ENCODE peak calls at places on chromosome 14, in four cellular contexts. H is epithelial cell of esophagus; X is CD8-positive, alpha-beta T cell; P is GM13976. F is an unnamed sample.

GRCh38 chr14:72608391-72609204 is 285.3 kb downstream of the DPF3 start:
- DNase-seq in P (no peak), H (peak), X (no peak), F (no peak)

GRCh38 chr14:23043749-23044148 is 1.7 kb downstream of the PSMB11 start:
- DNase-seq in X (no peak), P (no peak), H (no peak), F (no peak)

GRCh38 chr14:72617391-72618011 is 276.4 kb downstream of the DPF3 start:
- DNase-seq in P (no peak), H (no peak), X (no peak), F (no peak)

GRCh38 chr14:62921466-62921865 is 123.8 kb downstream of the KCNH5 start:
- DNase-seq in P (no peak), H (no peak), X (no peak), F (no peak)

GRCh38 chr14:31716208-31716607 is 155.0 kb downstream of the NUBPL start:
- DNase-seq in X (no peak), H (peak), P (no peak), F (no peak)

GRCh38 chr14:36055681-36056225 is 120.8 kb downstream of the PTCSC3 start:
- DNase-seq in P (no peak), X (no peak), H (peak), F (no peak)

GRCh38 chr14:50772361-50772760 is 58.6 kb downstream of the NIN start:
- DNase-seq in X (no peak), P (no peak), H (no peak), F (no peak)

GRCh38 chr14:96097752-96098151 is 58.6 kb downstream of the C14orf132 start:
- DNase-seq in P (peak), X (no peak), H (no peak), F (no peak)

GRCh38 chr14:85538636-85539035 is 8.7 kb downstream of the FLRT2 start:
- DNase-seq in X (no peak), P (no peak), H (no peak), F (no peak)

GRCh38 chr14:58533417-58533816 is 104.3 kb upstream of the DACT1 start:
- DNase-seq in X (no peak), H (no peak), P (no peak), F (no peak)

GRCh38 chr14:30957813-30958370 is 67.6 kb upstream of the AP4S1 start:
- DNase-seq in P (no peak), X (no peak), H (no peak), F (no peak)

GRCh38 chr14:71651228-71651627 is 281.0 kb upstream of the RGS6 start:
- DNase-seq in H (peak), X (no peak), P (no peak), F (no peak)

GRCh38 chr14:90510208-90510607 is 113.4 kb downstream of the CALM1 start:
- DNase-seq in P (no peak), X (no peak), H (peak), F (no peak)

GRCh38 chr14:101358320-101358569 is 203.1 kb upstream of the DIO3 start:
- DNase-seq in H (no peak), P (no peak), X (no peak), F (no peak)

GRCh38 chr14:51782412-51782811 is 78.0 kb upstream of the GNG2 start:
- DNase-seq in X (no peak), H (no peak), P (no peak), F (no peak)

GRCh38 chr14:23300687-23301223 is 1.9 kb downstream of the PPP1R3E start:
- DNase-seq in H (peak), P (no peak), X (no peak), F (no peak)

GRCh38 chr14:72558721-72559120 is 335.2 kb downstream of the DPF3 start:
- DNase-seq in P (no peak), H (peak), X (no peak), F (no peak)

GRCh38 chr14:101075025-101075800 is 171.7 kb upstream of the RTL1 start:
- DNase-seq in X (no peak), H (no peak), P (no peak), F (no peak)

GRCh38 chr14:63492391-63492790 is 50.8 kb downstream of the PPP2R5E start:
- DNase-seq in X (no peak), P (no peak), H (peak), F (no peak)

GRCh38 chr14:80906946-80907345 is 34.6 kb downstream of the CEP128 start:
- DNase-seq in P (no peak), X (no peak), H (no peak), F (no peak)

GRCh38 chr14:99191663-99192621 is 80.1 kb downstream of the BCL11B start:
- DNase-seq in H (peak), P (no peak), X (peak), F (no peak)

GRCh38 chr14:92207012-92207927 is 85.5 kb downstream of the CPSF2 start:
- DNase-seq in P (no peak), X (no peak), H (no peak), F (no peak)

GRCh38 chr14:101019974-101020710 is 116.6 kb upstream of the RTL1 start:
- DNase-seq in X (no peak), P (no peak), H (no peak), F (no peak)

GRCh38 chr14:78666336-78667056 is 496.3 kb downstream of the NRXN3 start:
- DNase-seq in H (no peak), X (no peak), P (no peak), F (no peak)

GRCh38 chr14:61537567-61538463 is 157.5 kb upstream of the HIF1A start:
- DNase-seq in H (peak), X (peak), P (no peak), F (no peak)

GRCh38 chr14:87944987-87945604 is 47.9 kb downstream of the GALC start:
- DNase-seq in P (no peak), X (no peak), H (peak), F (peak)

GRCh38 chr14:33564774-33565630 is 385.9 kb downstream of the EGLN3 start:
- DNase-seq in P (no peak), H (peak), X (no peak), F (peak)

GRCh38 chr14:35393826-35394225 is 10.7 kb downstream of the NFKBIA start:
- DNase-seq in H (no peak), X (no peak), P (no peak), F (no peak)

GRCh38 chr14:21987937-21988336 is 314.3 kb upstream of the OR4E1 start:
- DNase-seq in H (peak), X (no peak), P (no peak), F (no peak)

GRCh38 chr14:33932526-33933292 is 18.2 kb downstream of the EGLN3 start:
- DNase-seq in X (no peak), P (no peak), H (no peak), F (no peak)

GRCh38 chr14:92950193-92950540 is 27.2 kb downstream of the CHGA start:
- DNase-seq in P (no peak), H (no peak), X (no peak), F (no peak)

GRCh38 chr14:74302160-74302628 is 540 bp downstream of the ABCD4 start:
- DNase-seq in P (peak), H (peak), X (peak), F (peak)
- TF ChIP-seq CTCF in P (no peak), H (peak), X (peak), F (peak)

DNA sequence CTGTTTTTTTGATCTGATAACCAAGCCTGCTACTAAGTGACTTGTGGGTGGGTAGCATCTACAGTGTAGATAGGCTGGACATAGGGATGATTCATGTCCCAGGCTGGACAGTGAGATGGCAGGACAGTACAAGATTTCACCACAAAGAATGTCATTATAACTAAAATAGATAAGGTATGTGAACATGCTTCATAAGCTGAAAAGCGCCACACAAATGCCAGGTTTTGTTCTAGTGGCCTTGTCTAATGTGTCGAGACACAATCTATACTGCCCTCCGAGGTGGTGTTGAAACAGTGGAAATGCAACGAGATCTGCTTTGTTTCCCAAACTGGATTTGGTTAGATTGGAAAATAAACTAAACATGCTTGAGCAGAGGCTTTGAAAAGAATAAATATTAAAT is 4.4 kb downstream of the LGALS3 start:
- DNase-seq in X (no peak), H (peak), P (no peak), F (no peak)
- TF ChIP-seq CTCF in X (no peak), H (peak), P (no peak), F (no peak)

GRCh38 chr14:68309121-68309520 is 483.7 kb downstream of the ZFP36L1 start:
- DNase-seq in P (no peak), X (no peak), H (peak), F (no peak)
- TF ChIP-seq CTCF in P (no peak), X (no peak), H (no peak), F (no peak)

GRCh38 chr14:105532735-105533141 is 6.4 kb downstream of the TMEM121 start:
- DNase-seq in H (no peak), X (no peak), P (peak), F (peak)
- TF ChIP-seq CTCF in H (peak), X (no peak), P (peak), F (peak)

GRCh38 chr14:83004456-83005006 is 1470.9 kb upstream of the SEL1L start:
- DNase-seq in X (no peak), H (no peak), P (no peak), F (no peak)

DNA sequence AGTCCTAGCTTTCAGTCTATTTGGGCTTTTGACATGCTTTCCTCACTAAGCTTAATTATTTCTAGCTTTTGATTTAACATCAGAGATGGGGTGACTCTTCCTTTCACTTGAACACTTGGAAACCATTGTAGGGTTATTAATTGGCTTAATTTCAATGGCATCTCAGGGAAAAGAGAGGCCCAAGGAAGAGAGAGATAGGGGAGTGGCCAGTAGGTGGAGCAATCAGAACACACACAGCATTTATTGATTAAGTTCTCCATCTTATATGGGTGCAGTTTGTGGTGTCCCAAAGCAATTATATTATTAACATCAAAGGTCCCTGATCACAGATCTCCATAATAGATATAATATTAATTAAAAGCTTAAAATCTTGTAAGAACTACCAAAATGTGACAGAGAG is 1466.1 kb upstream of the SEL1L start:
- DNase-seq in X (no peak), P (no peak), H (peak), F (no peak)
- TF ChIP-seq CTCF in X (no peak), P (no peak), H (peak), F (no peak)

GRCh38 chr14:89417469-89418225 is 614 bp upstream of the FOXN3 start:
- DNase-seq in X (peak), P (peak), H (peak), F (peak)
- TF ChIP-seq CTCF in X (peak), P (peak), H (peak), F (peak)

DNA sequence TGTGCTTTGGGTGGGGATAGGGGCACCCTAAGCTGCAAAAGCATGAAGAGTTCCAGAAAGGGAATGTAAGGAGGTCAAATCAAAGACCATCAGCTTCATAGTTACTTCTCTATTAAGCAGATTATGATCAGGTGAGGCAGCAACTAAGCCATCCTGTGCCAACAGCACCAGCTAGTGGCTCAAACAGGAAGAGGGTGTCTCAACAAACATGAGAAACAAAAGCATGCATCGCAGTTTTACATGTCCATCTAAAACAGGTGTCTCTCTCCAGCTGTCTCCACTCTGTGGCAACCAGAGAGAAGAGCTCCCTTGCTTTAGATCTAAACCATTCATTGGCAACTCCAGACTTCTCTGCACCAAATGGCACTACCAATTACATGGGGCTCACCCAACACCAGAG is 52.9 kb downstream of the ACTN1 start:
- DNase-seq in X (no peak), P (no peak), H (peak), F (no peak)
- TF ChIP-seq CTCF in X (peak), P (no peak), H (peak), F (no peak)

GRCh38 chr14:104681689-104682074 is 7.7 kb upstream of the INF2 start:
- DNase-seq in H (peak), X (no peak), P (no peak), F (no peak)
- TF ChIP-seq CTCF in H (no peak), X (no peak), P (no peak), F (no peak)